ENCODE peak calls at places on chromosome 2, in seven cellular contexts. P is sigmoid colon, S is HCT116, G is spleen, L is lower lobe of right lung, E is transverse colon, W is fibroblast of lung. F is an unnamed sample. For H3K4me1, the result is how much of the 10 kb centered on the place peaks cover.

GRCh38 chr2:10169053-10169578 is 46.6 kb downstream of the RRM2 start:
- DNase-seq in W (no peak), E (no peak), L (no peak), S (no peak), G (peak), P (no peak), F (no peak)

GRCh38 chr2:100008960-100009359 is 133.4 kb downstream of the AFF3 start:
- DNase-seq in W (peak), E (no peak), L (no peak), S (no peak), G (no peak), P (no peak), F (peak)

GRCh38 chr2:238009563-238009962 is 42.7 kb downstream of the UBE2F start:
- DNase-seq in L (no peak), G (no peak), P (no peak), S (no peak), W (no peak), E (no peak), F (no peak)

GRCh38 chr2:10326707-10327594 is 24.2 kb downstream of the HPCAL1 start:
- DNase-seq in P (no peak), E (no peak), S (no peak), G (no peak), L (no peak), W (no peak), F (no peak)

GRCh38 chr2:133599813-133600212 is 31.6 kb upstream of the NCKAP5 start:
- DNase-seq in G (no peak), S (no peak), W (no peak), P (no peak), E (no peak), L (no peak), F (no peak)

GRCh38 chr2:216620806-216621205 is 12.4 kb upstream of the IGFBP2 start:
- DNase-seq in E (no peak), P (peak), S (no peak), W (peak), G (no peak), L (no peak), F (no peak)

GRCh38 chr2:132416080-132416911 is at the start of gene GPR39:
- DNase-seq in S (peak), W (peak), G (no peak), P (peak), E (peak), L (peak), F (peak)

GRCh38 chr2:88071365-88071764 is 3.7 kb downstream of the SMYD1 start:
- DNase-seq in W (no peak), L (no peak), P (no peak), G (no peak), E (no peak), S (no peak), F (no peak)

GRCh38 chr2:12827721-12828120 is 111.0 kb downstream of the TRIB2 start:
- DNase-seq in L (no peak), S (no peak), E (no peak), W (no peak), P (no peak), G (no peak), F (no peak)

GRCh38 chr2:199463000-199463692 is 5.4 kb upstream of the SATB2 start:
- DNase-seq in P (peak), W (peak), E (peak), S (no peak), L (peak), G (peak), F (peak)

GRCh38 chr2:241595600-241596140 is 37.1 kb downstream of the BOK start:
- DNase-seq in W (no peak), P (no peak), G (peak), E (no peak), L (no peak), S (no peak), F (no peak)

GRCh38 chr2:113088173-113088992 is 20.6 kb downstream of the IL1F10 start:
- DNase-seq in E (no peak), S (no peak), P (no peak), L (no peak), W (no peak), G (no peak), F (no peak)

GRCh38 chr2:234334146-234334545 is 162.7 kb downstream of the ARL4C start:
- DNase-seq in L (no peak), P (no peak), W (no peak), S (no peak), E (no peak), G (no peak), F (no peak)

GRCh38 chr2:238263204-238264071 is 23.6 kb upstream of the HES6 start:
- DNase-seq in W (peak), S (peak), P (peak), E (peak), G (peak), L (peak), F (peak)

GRCh38 chr2:25088817-25089485 is 47.1 kb downstream of the EFR3B start:
- DNase-seq in L (no peak), E (no peak), S (no peak), W (no peak), G (no peak), P (no peak), F (no peak)

GRCh38 chr2:79114797-79115494 is 5.3 kb upstream of the REG1A start:
- DNase-seq in E (no peak), L (no peak), W (no peak), G (no peak), P (no peak), S (no peak), F (no peak)

GRCh38 chr2:238418196-238418998 is 8.3 kb upstream of the ASB1 start:
- DNase-seq in S (no peak), P (no peak), L (no peak), G (no peak), W (peak), E (peak), F (peak)

GRCh38 chr2:23556929-23557328 is 171.9 kb downstream of the KLHL29 start:
- DNase-seq in E (no peak), P (no peak), W (no peak), L (no peak), G (no peak), S (no peak), F (no peak)

GRCh38 chr2:168536925-168537466 is 80.9 kb downstream of the CERS6 start:
- DNase-seq in W (peak), L (no peak), E (no peak), P (no peak), S (no peak), G (no peak), F (no peak)

GRCh38 chr2:32652555-32653209 is 24.8 kb downstream of the TTC27 start:
- DNase-seq in S (no peak), P (no peak), G (no peak), E (no peak), W (peak), L (no peak), F (peak)

GRCh38 chr2:128633501-128633900 is 314.8 kb upstream of the HS6ST1 start:
- DNase-seq in L (no peak), E (no peak), G (no peak), W (peak), S (no peak), P (no peak), F (peak)

GRCh38 chr2:171056307-171056706 is 104.4 kb downstream of the TLK1 start:
- DNase-seq in P (no peak), L (no peak), G (no peak), W (peak), S (no peak), E (no peak), F (peak)

GRCh38 chr2:207163815-207164747 is 1.7 kb downstream of the KLF7 start:
- DNase-seq in E (peak), L (peak), W (peak), G (peak), S (no peak), P (peak), F (peak)

GRCh38 chr2:11833601-11834000 is 87.2 kb downstream of the LPIN1 start:
- DNase-seq in L (no peak), W (peak), E (no peak), S (no peak), G (no peak), P (no peak), F (peak)

GRCh38 chr2:152347076-152347475 is 12.1 kb downstream of the FMNL2 start:
- DNase-seq in G (no peak), P (no peak), W (peak), S (no peak), L (no peak), E (no peak), F (no peak)

GRCh38 chr2:74138952-74139323 is 8.8 kb downstream of the BOLA3 start:
- DNase-seq in G (no peak), L (no peak), P (no peak), W (no peak), S (no peak), E (no peak), F (no peak)

GRCh38 chr2:159076233-159076632 is 107.8 kb downstream of the TANC1 start:
- DNase-seq in W (peak), G (no peak), L (no peak), S (no peak), E (no peak), P (no peak), F (peak)

GRCh38 chr2:44939074-44940052 is 2.1 kb upstream of the SIX3 start:
- DNase-seq in L (no peak), S (no peak), W (no peak), P (no peak), E (no peak), G (peak), F (no peak)

GRCh38 chr2:173792166-173792565 is 173.0 kb downstream of the SP3 start:
- DNase-seq in G (no peak), P (no peak), E (no peak), S (no peak), L (no peak), W (no peak), F (no peak)

GRCh38 chr2:229519655-229520054 is 194.7 kb downstream of the DNER start:
- DNase-seq in E (no peak), P (no peak), G (no peak), S (no peak), W (peak), L (no peak), F (no peak)

GRCh38 chr2:47058061-47058931 is 96.8 kb downstream of the STPG4 start:
- DNase-seq in S (no peak), P (peak), L (no peak), G (no peak), W (no peak), E (peak), F (peak)

GRCh38 chr2:2581331-2582159 is 250.5 kb upstream of the MYT1L start:
- DNase-seq in G (peak), L (no peak), S (no peak), E (no peak), P (no peak), W (no peak), F (no peak)

GRCh38 chr2:43648979-43649701 is 12.1 kb downstream of the PLEKHH2 start:
- DNase-seq in G (no peak), P (no peak), W (peak), L (no peak), S (no peak), E (no peak), F (peak)

GRCh38 chr2:231100990-231101389 is 23.9 kb downstream of the HTR2B start:
- DNase-seq in G (no peak), E (no peak), W (no peak), P (no peak), S (no peak), L (no peak), F (no peak)

GRCh38 chr2:180523629-180524340 is 456.6 kb upstream of the UBE2E3 start:
- DNase-seq in G (no peak), E (no peak), L (no peak), P (no peak), S (no peak), W (peak), F (peak)

GRCh38 chr2:119282966-119283511 is 59.4 kb downstream of the STEAP3 start:
- DNase-seq in P (peak), S (no peak), L (no peak), G (no peak), E (no peak), W (no peak), F (no peak)

GRCh38 chr2:96529376-96530143 is 7.0 kb upstream of the ARID5A start:
- DNase-seq in P (peak), S (no peak), G (peak), L (no peak), E (no peak), W (no peak), F (no peak)
- H3K4me1 ChIP-seq in P (half or more), S (under half), G (under half), L (half or more), E (under half), W (under half), F (half or more)

DNA sequence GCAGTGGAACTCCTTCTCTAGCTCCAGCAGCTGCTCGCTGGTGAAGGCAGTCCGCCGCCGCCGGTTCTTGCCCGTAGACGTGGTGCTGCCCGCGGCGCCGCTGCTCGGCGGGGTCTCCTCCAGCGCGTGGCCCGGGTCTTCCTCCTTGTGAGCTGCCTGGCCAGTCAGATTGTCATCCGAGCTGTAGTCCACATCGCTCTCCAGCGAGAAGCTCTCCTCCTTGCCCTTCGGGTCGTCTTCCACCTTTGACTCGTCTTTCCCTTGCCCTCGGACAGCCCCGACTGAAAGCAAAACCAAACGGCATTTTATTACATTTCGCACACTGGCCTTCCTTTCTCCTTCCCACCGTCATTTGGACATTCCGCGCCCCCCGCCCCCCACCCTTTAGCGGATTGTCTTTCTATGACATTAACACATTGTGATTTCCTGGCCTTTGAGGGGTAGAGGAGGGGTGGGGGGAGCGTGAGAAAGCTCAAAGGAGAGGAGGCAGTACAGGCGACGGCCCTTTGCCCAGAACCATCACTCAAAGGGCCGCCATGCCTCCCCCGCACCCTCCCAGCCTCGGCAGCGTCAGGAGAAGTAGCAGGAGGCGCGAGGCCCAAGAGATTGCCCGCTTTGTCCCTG is 1.9 kb downstream of the GBX2 start:
- DNase-seq in E (no peak), S (no peak), G (peak), L (no peak), W (no peak), P (no peak), F (no peak)
- H3K4me1 ChIP-seq in E (under half), S (under half), G (under half), L (half or more), W (under half), P (half or more), F (under half)

DNA sequence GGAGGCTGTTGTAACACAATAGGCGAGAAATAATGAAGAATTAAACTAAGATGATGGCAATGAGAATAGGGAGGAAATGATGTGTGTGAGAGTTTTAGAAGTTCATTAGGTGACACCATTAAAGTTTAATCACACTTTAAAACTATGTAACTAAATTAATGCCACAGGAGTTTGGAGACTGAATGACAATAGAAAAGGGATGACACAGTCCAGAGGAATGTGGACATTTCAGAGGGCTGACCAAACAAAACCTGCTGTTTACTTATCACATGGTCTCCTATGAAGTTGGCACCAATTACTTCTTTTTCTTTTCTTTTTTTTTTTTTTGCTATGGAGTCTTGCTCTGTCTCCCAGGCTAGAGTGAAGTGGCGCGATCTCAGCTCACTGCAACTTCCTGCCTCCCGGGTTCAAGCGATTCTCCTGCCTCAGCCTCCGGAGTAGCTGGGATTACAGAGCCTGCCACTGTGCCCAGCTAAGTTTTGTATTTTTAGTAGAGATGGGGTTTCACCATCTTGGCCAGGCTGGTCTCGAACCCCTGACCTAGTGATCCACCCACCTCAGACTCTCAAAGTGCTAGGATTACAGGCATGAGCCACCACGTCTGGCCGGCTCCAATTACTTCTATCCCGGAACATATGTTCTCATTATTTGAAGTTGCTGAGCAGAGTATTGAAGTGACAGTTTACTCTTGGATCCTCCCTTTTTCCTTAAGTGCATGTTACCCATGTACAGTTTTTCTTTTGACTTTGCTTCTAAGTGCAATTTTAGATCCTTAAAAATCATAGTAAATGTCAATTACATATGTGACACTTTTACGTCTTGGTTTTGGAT is 4.3 kb downstream of the AGPS start:
- DNase-seq in P (no peak), L (no peak), S (no peak), W (peak), E (no peak), G (no peak), F (peak)
- H3K4me1 ChIP-seq in P (half or more), L (half or more), S (under half), W (under half), E (under half), G (under half), F (half or more)

GRCh38 chr2:8515390-8515761 is 166.5 kb upstream of the ID2 start:
- DNase-seq in L (no peak), W (no peak), P (no peak), E (peak), G (peak), S (no peak), F (no peak)
- H3K4me1 ChIP-seq in L (under half), W (under half), P (under half), E (under half), G (under half), S (under half), F (under half)

GRCh38 chr2:85253890-85254289 is 73.9 kb downstream of the TGOLN2 start:
- DNase-seq in G (peak), E (no peak), S (no peak), P (no peak), W (no peak), L (no peak), F (no peak)
- H3K4me1 ChIP-seq in G (under half), E (under half), S (under half), P (half or more), W (under half), L (half or more), F (half or more)

DNA sequence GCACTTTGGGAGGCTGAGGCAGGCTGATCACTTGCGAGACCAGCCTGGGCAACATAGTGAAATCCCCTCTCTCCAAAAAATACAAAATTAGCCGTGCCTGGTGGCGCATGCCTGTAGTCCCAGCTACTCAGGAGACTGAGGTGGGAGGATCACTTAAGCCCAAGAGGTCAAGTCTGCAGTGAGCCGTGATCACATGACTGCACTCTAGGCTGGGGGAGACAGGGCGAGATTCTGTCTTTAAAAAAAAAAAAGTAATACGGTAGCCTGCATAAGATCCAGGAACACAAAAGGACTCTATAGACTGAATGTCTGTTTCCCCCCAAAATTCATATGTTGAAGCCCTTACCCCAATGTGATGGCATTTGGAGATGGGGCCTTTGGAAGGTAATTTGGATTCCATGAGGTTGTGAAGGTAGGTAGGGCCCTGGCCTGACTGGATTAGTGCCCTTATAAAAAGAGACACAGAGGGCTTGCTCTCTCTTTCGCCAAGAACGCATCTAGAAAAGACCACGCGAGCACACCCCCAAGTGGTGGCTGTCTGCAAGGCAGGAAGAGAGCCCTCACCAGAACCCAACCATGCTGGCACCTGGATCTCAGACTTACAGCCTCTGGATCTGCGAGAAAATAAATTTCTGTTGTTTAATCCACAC is 17.0 kb downstream of the MBOAT2 start:
- DNase-seq in E (no peak), P (no peak), S (no peak), W (no peak), G (no peak), L (no peak), F (no peak)
- H3K4me1 ChIP-seq in E (under half), P (under half), S (under half), W (under half), G (under half), L (under half), F (under half)

DNA sequence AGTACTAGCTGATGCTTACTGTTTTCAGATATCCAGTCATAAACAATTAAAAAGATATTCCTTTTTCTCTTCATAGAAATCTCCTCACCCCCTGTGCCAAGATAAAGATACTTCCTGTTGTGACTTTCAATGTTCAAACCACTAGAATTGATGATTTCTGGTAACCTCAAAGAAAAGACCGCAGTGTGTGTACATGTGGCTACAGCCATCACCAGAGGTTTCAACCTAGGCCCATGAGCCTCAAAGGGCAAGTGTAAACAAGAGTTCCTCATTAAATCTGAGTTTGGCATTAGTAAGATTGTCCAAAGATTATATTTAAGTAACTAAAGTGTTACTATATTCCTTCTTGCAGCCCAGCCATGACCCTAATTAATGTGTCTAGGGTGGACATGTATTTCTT is 382.9 kb downstream of the LNPK start:
- DNase-seq in E (no peak), W (no peak), S (no peak), G (no peak), P (no peak), L (no peak), F (no peak)
- H3K4me1 ChIP-seq in E (under half), W (under half), S (under half), G (under half), P (under half), L (under half), F (under half)

GRCh38 chr2:202639233-202639632 is 4.5 kb downstream of the FAM117B start:
- DNase-seq in S (no peak), L (no peak), W (no peak), G (no peak), E (no peak), P (no peak), F (no peak)

GRCh38 chr2:202634556-202635440 is at the start of gene FAM117B:
- DNase-seq in L (peak), S (peak), E (peak), P (peak), G (peak), W (peak), F (peak)

GRCh38 chr2:202642567-202642966 is 7.8 kb downstream of the FAM117B start:
- DNase-seq in L (no peak), P (no peak), W (no peak), S (no peak), G (no peak), E (no peak), F (no peak)

GRCh38 chr2:202635441-202636296 is 900 bp downstream of the FAM117B start:
- DNase-seq in P (peak), L (peak), W (peak), S (peak), G (peak), E (peak), F (peak)

DNA sequence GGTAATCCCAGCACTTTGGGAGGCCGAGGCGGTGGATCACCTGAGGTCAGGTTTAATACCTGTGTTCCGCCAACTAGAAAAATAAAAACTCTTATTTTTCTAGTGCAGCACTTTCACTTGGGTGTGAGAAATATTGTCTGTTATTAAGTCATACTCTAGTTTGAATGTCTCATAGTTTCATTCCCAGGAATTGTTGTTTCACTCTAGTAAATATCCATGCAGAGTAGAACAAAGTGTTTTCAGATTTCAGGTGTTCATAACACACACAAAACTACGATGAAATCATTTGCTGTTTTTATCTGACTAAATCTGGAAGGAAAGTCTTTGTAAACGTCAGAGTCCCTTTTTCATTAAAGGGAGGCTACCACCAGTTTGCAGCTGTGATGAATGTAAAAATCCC is 3.9 kb downstream of the FAM117B start:
- DNase-seq in L (no peak), G (no peak), S (no peak), W (no peak), P (no peak), E (no peak), F (no peak)
- H3K4me1 ChIP-seq in L (under half), G (under half), S (under half), W (under half), P (under half), E (under half), F (under half)

F was measured in adipocyte.